ENCODE peak calls at places on chromosome 3, in six cellular contexts. T is activated naive CD8-positive, alpha-beta T cell treated with anti-CD3 and anti-CD28 coated beads, Interleukin-2, amount 50 U/mL, for 24 hours; R is activated T-cell treated with anti-CD3 and anti-CD28 coated beads, Interleukin-2, amount 50 U/mL, for 4 hours; Z is GM23248; A is HFF-Myc; N is GM23338. V is an unnamed sample.

GRCh38 chr3:196969001-196969659 is 497 bp upstream of the PIGZ start:
- DNase-seq in T (peak), A (no peak), R (peak), N (peak), Z (peak), V (peak)

GRCh38 chr3:143850877-143851276 is 2.6 kb upstream of the SLC9A9 start:
- DNase-seq in T (no peak), N (no peak), A (no peak), Z (peak), R (no peak), V (no peak)

GRCh38 chr3:24460974-24461373 is 33.7 kb downstream of the THRB start:
- DNase-seq in N (no peak), A (no peak), Z (peak), R (no peak), T (no peak), V (no peak)

GRCh38 chr3:63918321-63918720 is 6.1 kb upstream of the SCAANT1 start:
- DNase-seq in Z (peak), N (no peak), R (no peak), A (no peak), T (no peak), V (no peak)

GRCh38 chr3:168964736-168965135 is 698.8 kb downstream of the MECOM start:
- DNase-seq in Z (no peak), N (no peak), R (no peak), A (no peak), T (no peak), V (no peak)

GRCh38 chr3:196280689-196281463 is 6.7 kb downstream of the PCYT1A start:
- DNase-seq in T (no peak), Z (no peak), A (no peak), R (no peak), N (no peak), V (no peak)

GRCh38 chr3:12838179-12838965 is 3.0 kb downstream of the RPL32 start:
- DNase-seq in A (no peak), T (no peak), N (no peak), R (no peak), Z (peak), V (no peak)

GRCh38 chr3:129611446-129611800 is 4.9 kb upstream of the PLXND1 start:
- DNase-seq in N (no peak), T (no peak), Z (no peak), R (no peak), A (no peak), V (no peak)

GRCh38 chr3:141414141-141414689 is 45.9 kb downstream of the ZBTB38 start:
- DNase-seq in T (no peak), A (no peak), N (no peak), R (no peak), Z (peak), V (no peak)

GRCh38 chr3:148309390-148310035 is 388.2 kb upstream of the AGTR1 start:
- DNase-seq in T (peak), Z (peak), N (peak), R (no peak), A (no peak), V (no peak)

GRCh38 chr3:67808906-67809305 is 154.5 kb upstream of the SUCLG2 start:
- DNase-seq in Z (no peak), N (no peak), T (no peak), R (no peak), A (no peak), V (no peak)

GRCh38 chr3:56790016-56790950 is 11.5 kb downstream of the ARHGEF3 start:
- DNase-seq in A (no peak), Z (no peak), T (no peak), N (no peak), R (no peak), V (no peak)

GRCh38 chr3:133841196-133841595 is 35.6 kb downstream of the SRPRB start:
- DNase-seq in Z (no peak), A (no peak), N (no peak), T (no peak), R (no peak), V (no peak)

GRCh38 chr3:49716691-49717538 is 2.6 kb downstream of the AMIGO3 start:
- DNase-seq in A (no peak), Z (no peak), R (no peak), N (no peak), T (no peak), V (no peak)

GRCh38 chr3:194521514-194522260 is 34.9 kb upstream of the ATP13A3 start:
- DNase-seq in R (no peak), Z (peak), N (no peak), T (no peak), A (no peak), V (no peak)

GRCh38 chr3:52069135-52069534 is 12.8 kb upstream of the DUSP7 start:
- DNase-seq in R (no peak), Z (no peak), T (no peak), N (no peak), A (no peak), V (no peak)

GRCh38 chr3:150315711-150316110 is 92.4 kb upstream of the TSC22D2 start:
- DNase-seq in T (no peak), N (no peak), A (no peak), Z (no peak), R (no peak), V (no peak)

GRCh38 chr3:193996641-193997089 is 139.3 kb upstream of the HES1 start:
- DNase-seq in T (no peak), N (peak), Z (peak), R (no peak), A (no peak), V (no peak)

GRCh38 chr3:139930201-139930600 is 4.8 kb upstream of the CLSTN2 start:
- DNase-seq in T (no peak), A (no peak), Z (peak), N (no peak), R (no peak), V (no peak)

GRCh38 chr3:86254480-86254879 is 736.5 kb downstream of the VGLL3 start:
- DNase-seq in A (no peak), Z (no peak), T (no peak), R (no peak), N (no peak), V (no peak)

GRCh38 chr3:187951452-187952190 is 202.3 kb upstream of the LPP start:
- DNase-seq in N (no peak), A (no peak), R (no peak), Z (peak), T (no peak), V (no peak)

GRCh38 chr3:197367081-197367780 is 68.8 kb upstream of the DLG1 start:
- DNase-seq in N (peak), Z (peak), T (no peak), R (no peak), A (no peak), V (no peak)

V was measured in stimulated activated naive CD4-positive, alpha-beta T cell treated with Interleukin-2 at 50 U/mL for 16 hours.